ENCODE peak calls at places on chromosomes 7 and 10, in seven cellular contexts. Z is right atrium auricular region, K is lower lobe of right lung, I is HFF-Myc, F is GM12865, G is AG04450, W is AG10803. E is an unnamed sample.

GRCh38 chr10:104328916-104329710 is 9.2 kb downstream of the ITPRIP start:
- DNase-seq in Z (no peak), K (peak), I (no peak), F (peak), G (no peak), W (peak), E (peak)

GRCh38 chr7:140403878-140404564 is at the start of gene RAB19:
- DNase-seq in Z (no peak), K (peak), I (no peak), F (peak), G (no peak), W (no peak), E (peak)

GRCh38 chr10:73576178-73576889 is 14.8 kb downstream of the USP54 start:
- DNase-seq in Z (no peak), K (no peak), I (no peak), F (peak), G (peak), W (peak), E (peak)

GRCh38 chr10:13555884-13556529 is 27.2 kb upstream of the BEND7 start:
- DNase-seq in Z (no peak), K (no peak), I (no peak), F (no peak), G (no peak), W (no peak), E (no peak)

GRCh38 chr7:43377196-43377935 is 205.5 kb upstream of the STK17A start:
- DNase-seq in Z (no peak), K (no peak), I (no peak), F (no peak), G (no peak), W (peak), E (no peak)

GRCh38 chr10:18424200-18424599 is 227.2 kb downstream of the NSUN6 start:
- DNase-seq in Z (no peak), K (no peak), I (no peak), F (no peak), G (no peak), W (no peak), E (no peak)

GRCh38 chr10:97466755-97467154 is 20.8 kb downstream of the ZDHHC16 start:
- DNase-seq in Z (no peak), K (no peak), I (no peak), F (no peak), G (no peak), W (peak), E (peak)

GRCh38 chr10:86389441-86390193 is 23.0 kb upstream of the GRID1 start:
- DNase-seq in Z (peak), K (no peak), I (no peak), F (peak), G (no peak), W (no peak), E (peak)

GRCh38 chr10:73641272-73642060 is at the start of gene MYOZ1:
- DNase-seq in Z (no peak), K (no peak), I (no peak), F (no peak), G (no peak), W (peak), E (peak)

GRCh38 chr10:5502903-5503835 is 3.8 kb upstream of the CALML5 start:
- DNase-seq in Z (no peak), K (no peak), I (no peak), F (no peak), G (no peak), W (no peak), E (peak)

GRCh38 chr10:3813986-3814831 is 29.2 kb upstream of the KLF6 start:
- DNase-seq in Z (no peak), K (no peak), I (no peak), F (no peak), G (no peak), W (peak), E (peak)

GRCh38 chr7:74272305-74273038 is 16.7 kb upstream of the CLIP2 start:
- DNase-seq in Z (peak), K (peak), I (peak), F (peak), G (peak), W (peak), E (peak)

GRCh38 chr10:67936416-67936815 is 52.0 kb downstream of the SIRT1 start:
- DNase-seq in Z (no peak), K (no peak), I (no peak), F (no peak), G (no peak), W (peak), E (no peak)

GRCh38 chr10:24952146-24952700 is at the start of gene PRTFDC1:
- DNase-seq in Z (no peak), K (peak), I (no peak), F (peak), G (no peak), W (no peak), E (no peak)

DNA sequence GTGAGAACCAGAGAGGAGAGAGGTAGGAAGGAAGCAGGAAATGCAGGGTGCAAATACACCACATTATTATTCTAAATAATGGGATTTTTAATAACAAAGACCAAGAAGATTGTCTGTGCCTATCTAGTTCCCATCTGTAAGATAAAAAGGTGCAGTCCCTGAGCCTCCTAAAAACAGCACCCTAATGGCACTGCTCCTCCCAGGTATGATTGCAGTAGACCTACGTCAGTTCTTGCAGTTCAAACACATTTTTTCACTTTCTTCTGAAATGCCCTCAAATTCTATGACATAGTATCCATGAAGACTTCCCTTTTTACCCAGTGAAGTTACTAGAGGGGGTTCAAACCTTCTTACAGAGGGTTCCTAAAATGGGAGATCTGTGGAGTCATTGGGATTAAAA is 70.6 kb downstream of the FIGNL1 start:
- DNase-seq in Z (no peak), K (no peak), I (no peak), F (no peak), G (no peak), W (no peak), E (no peak)
- H3K4me3 ChIP-seq in Z (no peak), K (no peak), I (no peak), F (no peak), G (no peak), W (no peak), E (no peak)

DNA sequence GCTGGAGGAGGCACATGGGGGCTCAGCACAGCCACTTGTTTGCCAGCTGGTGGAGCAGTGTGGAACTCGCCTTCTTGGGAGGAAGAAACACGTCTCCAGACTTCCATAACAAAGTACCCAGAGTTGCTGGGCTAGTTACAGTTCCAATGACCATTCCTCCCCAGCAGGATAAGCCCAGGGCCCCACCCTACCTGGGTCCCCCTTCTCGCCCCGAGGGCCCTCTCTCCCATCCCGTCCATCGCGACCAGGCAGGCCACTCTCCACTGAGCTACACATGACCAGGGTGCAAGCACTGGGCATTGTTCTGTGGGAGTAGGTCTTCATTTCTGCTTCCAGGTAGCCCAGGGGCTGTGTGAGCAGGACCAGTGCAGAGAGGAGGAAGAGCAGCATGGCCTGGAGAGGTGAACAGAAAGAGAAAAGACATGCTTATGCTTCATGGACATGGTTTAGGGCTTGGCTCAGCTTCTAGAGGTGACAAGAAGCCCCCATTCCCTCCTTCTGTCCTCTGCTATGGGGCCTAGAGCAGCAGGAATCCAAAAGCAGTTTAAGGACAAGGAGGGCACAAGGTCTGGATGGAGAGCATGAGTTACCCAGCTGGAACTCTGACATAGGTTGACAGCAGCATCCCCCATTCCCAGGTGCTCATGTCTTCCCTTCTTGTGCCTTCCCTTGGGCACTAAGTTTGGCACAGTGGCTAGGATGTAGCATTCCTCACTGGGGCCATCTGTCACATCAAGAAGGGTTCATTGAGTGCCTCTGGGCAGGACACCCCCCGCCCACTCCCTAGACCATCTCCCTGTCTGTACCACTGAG is 2.4 kb downstream of the SFTPD start:
- DNase-seq in Z (peak), K (no peak), I (no peak), F (no peak), G (no peak), W (no peak), E (no peak)
- H3K4me3 ChIP-seq in Z (no peak), K (peak), I (no peak), F (no peak), G (no peak), W (no peak), E (no peak)

GRCh38 chr7:29977926-29978652 is 11.5 kb downstream of the SCRN1 start:
- DNase-seq in Z (no peak), K (no peak), I (no peak), F (peak), G (no peak), W (no peak), E (no peak)
- H3K4me3 ChIP-seq in Z (no peak), K (no peak), I (no peak), F (no peak), G (no peak), W (no peak), E (no peak)

GRCh38 chr7:81470084-81470723 is 299.6 kb downstream of the HGF start:
- DNase-seq in Z (peak), K (peak), I (peak), F (peak), G (peak), W (peak), E (peak)
- H3K4me3 ChIP-seq in Z (no peak), K (no peak), I (no peak), F (no peak), G (no peak), W (no peak), E (no peak)

GRCh38 chr10:14749051-14749809 is 25.5 kb downstream of the FAM107B start:
- DNase-seq in Z (no peak), K (peak), I (no peak), F (peak), G (no peak), W (no peak), E (no peak)

GRCh38 chr10:14750900-14751575 is 23.7 kb downstream of the FAM107B start:
- DNase-seq in Z (no peak), K (no peak), I (peak), F (peak), G (no peak), W (no peak), E (no peak)

GRCh38 chr10:14748471-14748870 is 26.2 kb downstream of the FAM107B start:
- DNase-seq in Z (peak), K (no peak), I (no peak), F (peak), G (no peak), W (no peak), E (no peak)

GRCh38 chr10:14757394-14757793 is 17.3 kb downstream of the FAM107B start:
- DNase-seq in Z (no peak), K (no peak), I (no peak), F (no peak), G (no peak), W (no peak), E (no peak)

DNA sequence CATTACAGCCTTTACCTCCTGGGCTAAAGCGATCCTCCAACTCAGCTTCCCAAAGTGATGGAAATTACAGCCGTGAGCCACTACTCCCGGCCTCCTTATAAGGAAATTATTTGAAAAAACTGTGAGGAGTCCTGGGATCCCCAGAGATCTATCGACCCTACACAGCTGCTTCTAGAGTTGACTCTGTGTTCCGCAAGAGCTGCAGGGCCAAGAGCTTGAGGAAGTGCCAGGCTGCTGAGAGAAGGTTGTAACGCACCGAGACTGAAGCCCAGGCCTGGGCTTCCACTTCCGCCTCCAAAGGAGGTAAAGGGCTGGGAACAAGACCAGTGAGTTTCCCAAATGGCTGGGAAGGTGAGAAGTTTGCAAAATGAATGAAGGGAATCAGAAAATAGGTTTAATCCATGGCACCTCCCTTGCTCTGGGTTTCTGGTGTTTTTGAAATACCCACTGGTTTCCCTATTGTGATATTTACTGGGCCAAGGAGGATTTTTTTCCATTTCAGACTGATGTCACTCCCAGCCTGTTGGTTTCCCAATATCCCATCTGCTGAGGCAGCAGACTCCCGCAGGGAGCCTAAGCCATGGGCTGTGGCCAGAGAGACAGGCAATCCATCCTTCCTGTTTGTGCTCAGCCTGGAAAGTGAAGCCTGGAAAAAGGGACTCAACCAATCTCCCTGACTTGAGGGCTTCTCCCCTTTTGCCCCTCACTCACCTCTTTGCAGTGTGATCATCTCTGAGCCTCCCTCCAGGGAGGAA is 22.9 kb downstream of the FAM107B start:
- DNase-seq in Z (peak), K (no peak), I (no peak), F (peak), G (no peak), W (peak), E (no peak)
- H3K4me3 ChIP-seq in Z (no peak), K (no peak), I (no peak), F (no peak), G (no peak), W (no peak), E (no peak)

DNA sequence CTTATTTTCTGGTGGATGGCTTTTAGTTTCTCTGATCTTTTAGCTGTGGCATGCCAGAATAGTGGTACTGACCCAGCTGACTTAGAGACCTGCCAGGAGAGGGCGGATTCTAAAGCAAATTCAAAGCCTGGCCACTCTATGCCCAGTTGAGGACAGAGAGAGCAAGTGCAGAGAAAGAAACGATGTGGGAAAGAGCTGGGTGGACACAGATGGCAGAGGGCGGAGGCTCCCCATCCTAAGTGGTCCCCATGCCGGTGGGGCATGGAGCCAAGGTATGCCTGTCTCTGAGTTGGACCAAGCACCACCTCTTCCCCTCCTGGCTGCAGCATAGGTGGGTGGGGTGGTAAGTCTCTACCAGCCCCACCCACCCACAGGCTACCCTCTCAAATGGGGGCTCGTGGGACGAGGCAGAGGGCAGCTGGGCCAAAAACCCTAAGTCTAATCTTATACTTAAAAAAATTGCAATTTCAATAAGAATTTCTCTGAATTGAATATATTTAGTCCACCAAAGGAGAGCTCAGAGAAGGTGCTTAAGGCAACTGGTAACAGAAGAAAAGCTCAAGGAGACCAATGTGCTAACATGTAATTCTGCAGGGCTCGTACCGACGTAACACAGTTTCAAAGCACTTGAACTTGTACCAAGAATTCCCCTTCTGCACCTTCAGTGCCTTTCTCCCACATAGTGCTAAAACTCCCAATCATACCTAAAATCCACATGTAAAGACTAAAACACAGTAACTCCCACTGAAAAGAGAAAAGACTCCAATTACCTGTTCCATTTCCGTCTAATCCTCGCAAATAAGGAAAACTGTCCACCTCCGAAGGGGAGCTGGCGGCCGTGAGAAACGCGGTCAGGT is 85.7 kb upstream of the NMT2 start:
- DNase-seq in Z (no peak), K (no peak), I (no peak), F (peak), G (no peak), W (no peak), E (no peak)
- H3K4me3 ChIP-seq in Z (no peak), K (peak), I (no peak), F (peak), G (no peak), W (no peak), E (no peak)

GRCh38 chr7:107224374-107224773 is 55.6 kb downstream of the HBP1 start:
- DNase-seq in Z (no peak), K (no peak), I (no peak), F (no peak), G (no peak), W (no peak), E (no peak)
- H3K4me3 ChIP-seq in Z (no peak), K (no peak), I (no peak), F (no peak), G (no peak), W (no peak), E (no peak)

GRCh38 chr7:68015098-68015497 is 1018.5 kb downstream of the TYW1 start:
- DNase-seq in Z (no peak), K (no peak), I (no peak), F (no peak), G (no peak), W (no peak), E (no peak)
- H3K4me3 ChIP-seq in Z (no peak), K (no peak), I (no peak), F (no peak), G (no peak), W (no peak), E (no peak)

GRCh38 chr7:55005241-55005836 is 13.5 kb upstream of the EGFR start:
- DNase-seq in Z (no peak), K (no peak), I (no peak), F (no peak), G (no peak), W (no peak), E (no peak)
- H3K4me3 ChIP-seq in Z (no peak), K (no peak), I (no peak), F (no peak), G (no peak), W (no peak), E (no peak)